ENCODE peak calls at places on chromosomes 4 and X, in ten cellular contexts. G is LoVo; M is stimulated activated CD4-positive, alpha-beta T cell treated with anti-CD3 and anti-CD28 coated beads, Interleukin-1b, Interleukin-23, amount 100 ng/mL, for 24 hours; K is T-helper 17 cell; S is body of pancreas; I is heart left ventricle; Y is Calu3; B is right cardiac atrium; Q is mesenchymal stem cell; H is AG08396. T is an unnamed sample.

GRCh38 chr4:103892616-103893015 is 172.8 kb upstream of the TACR3 start:
- DNase-seq in G (no peak), M (no peak), K (no peak), S (no peak), I (no peak), Y (no peak), B (no peak), Q (no peak), H (no peak), T (no peak)

GRCh38 chrX:13087322-13088154 is 43.1 kb upstream of the FAM9C start:
- DNase-seq in G (no peak), M (peak), K (no peak), S (no peak), I (no peak), Y (peak), B (no peak), Q (peak), H (no peak), T (no peak)

GRCh38 chrX:119238557-119238956 is 2.5 kb downstream of the PGRMC1 start:
- DNase-seq in G (no peak), M (no peak), K (no peak), S (no peak), I (no peak), Y (no peak), B (no peak), Q (peak), H (no peak), T (no peak)

GRCh38 chr4:7167706-7168105 is 24.6 kb upstream of the SORCS2 start:
- DNase-seq in G (no peak), M (no peak), K (no peak), S (no peak), I (no peak), Y (no peak), B (no peak), Q (no peak), H (no peak), T (no peak)

GRCh38 chrX:97401586-97402101 is 517.9 kb downstream of the RPA4 start:
- DNase-seq in G (no peak), M (no peak), K (no peak), S (no peak), I (no peak), Y (no peak), B (no peak), Q (peak), H (no peak), T (no peak)

GRCh38 chr4:88017516-88018302 is 10.3 kb downstream of the PKD2 start:
- DNase-seq in G (no peak), M (no peak), K (no peak), S (peak), I (no peak), Y (no peak), B (no peak), Q (peak), H (peak), T (no peak)

GRCh38 chr4:74056114-74056857 is 17.8 kb upstream of the CXCL3 start:
- DNase-seq in G (peak), M (no peak), K (no peak), S (no peak), I (no peak), Y (no peak), B (no peak), Q (peak), H (no peak), T (no peak)

GRCh38 chr4:10030946-10031662 is 9.8 kb upstream of the SLC2A9 start:
- DNase-seq in G (no peak), M (no peak), K (no peak), S (no peak), I (no peak), Y (no peak), B (no peak), Q (no peak), H (no peak), T (no peak)

GRCh38 chr4:56505269-56506109 is at the start of gene ARL9:
- DNase-seq in G (peak), M (peak), K (peak), S (peak), I (peak), Y (peak), B (peak), Q (peak), H (peak), T (no peak)

GRCh38 chrX:43975747-43976146 is 2.6 kb upstream of the NDP start:
- DNase-seq in G (peak), M (no peak), K (no peak), S (no peak), I (no peak), Y (no peak), B (no peak), Q (no peak), H (no peak), T (no peak)

GRCh38 chrX:119482497-119483480 is 14.5 kb downstream of the SLC25A5 start:
- DNase-seq in G (peak), M (peak), K (peak), S (peak), I (peak), Y (peak), B (peak), Q (peak), H (peak), T (peak)

GRCh38 chr4:73945674-73946449 is 36.0 kb downstream of the PF4 start:
- DNase-seq in G (no peak), M (no peak), K (no peak), S (no peak), I (no peak), Y (no peak), B (no peak), Q (no peak), H (no peak), T (peak)

GRCh38 chrX:39431893-39432292 is 630.6 kb downstream of the MID1IP1 start:
- DNase-seq in G (no peak), M (no peak), K (no peak), S (no peak), I (no peak), Y (no peak), B (no peak), Q (no peak), H (no peak), T (peak)

GRCh38 chr4:14025093-14025492 is 397.6 kb upstream of the BOD1L1 start:
- DNase-seq in G (no peak), M (no peak), K (no peak), S (no peak), I (no peak), Y (no peak), B (no peak), Q (no peak), H (no peak), T (no peak)

GRCh38 chrX:21266949-21267348 is 107.3 kb upstream of the CNKSR2 start:
- DNase-seq in G (no peak), M (no peak), K (no peak), S (no peak), I (no peak), Y (no peak), B (no peak), Q (no peak), H (no peak), T (no peak)

GRCh38 chr4:15186826-15187225 is 184.5 kb downstream of the CPEB2 start:
- DNase-seq in G (no peak), M (no peak), K (no peak), S (no peak), I (no peak), Y (no peak), B (no peak), Q (no peak), H (no peak), T (no peak)

GRCh38 chr4:48960988-48961635 is 25.0 kb upstream of the CWH43 start:
- DNase-seq in G (no peak), M (no peak), K (no peak), S (no peak), I (no peak), Y (no peak), B (no peak), Q (no peak), H (no peak), T (peak)

GRCh38 chrX:56763556-56764152 is 34.6 kb downstream of the NBDY start:
- DNase-seq in G (no peak), M (no peak), K (peak), S (no peak), I (no peak), Y (no peak), B (no peak), Q (no peak), H (peak), T (no peak)

GRCh38 chr4:32022071-32022470 is 1301.9 kb downstream of the PCDH7 start:
- DNase-seq in G (no peak), M (no peak), K (no peak), S (no peak), I (no peak), Y (no peak), B (no peak), Q (no peak), H (no peak), T (no peak)

GRCh38 chrX:10001496-10001895 is 34.3 kb downstream of the CLDN34 start:
- DNase-seq in G (no peak), M (no peak), K (no peak), S (no peak), I (no peak), Y (no peak), B (no peak), Q (no peak), H (no peak), T (no peak)

GRCh38 chrX:15451913-15452312 is 41.2 kb downstream of the PIR start:
- DNase-seq in G (no peak), M (no peak), K (no peak), S (peak), I (no peak), Y (no peak), B (peak), Q (no peak), H (no peak), T (no peak)

GRCh38 chr4:80197601-80198444 is 520 bp downstream of the PRDM8 start:
- DNase-seq in G (no peak), M (no peak), K (no peak), S (no peak), I (no peak), Y (no peak), B (peak), Q (peak), H (no peak), T (no peak)

GRCh38 chrX:15761564-15762191 is 23.6 kb downstream of the CA5B start:
- DNase-seq in G (no peak), M (no peak), K (no peak), S (peak), I (no peak), Y (peak), B (no peak), Q (peak), H (peak), T (no peak)